ENCODE peak calls at places on chromosome 17, in seven cellular contexts. One of them, this sample, is unnamed.

GRCh38 chr17:933168-934083 is 46.1 kb downstream of the NXN start:
- DNase-seq in WERI-Rb-1: no peak
- DNase-seq in HFF-Myc: no peak
- DNase-seq in colonic mucosa: no peak
- DNase-seq in dorsolateral prefrontal cortex: no peak
- DNase-seq in uterus: peak; percentile 63
- DNase-seq in endothelial cell of umbilical vein: peak; percentile 94
- DNase-seq in this sample: no peak

GRCh38 chr17:38703742-38704644 is 1.1 kb upstream of the MLLT6 start:
- DNase-seq in WERI-Rb-1: peak; percentile 99
- DNase-seq in endothelial cell of umbilical vein: peak; percentile 21
- DNase-seq in uterus: peak; percentile 80
- DNase-seq in dorsolateral prefrontal cortex: no peak
- DNase-seq in HFF-Myc: no peak
- DNase-seq in colonic mucosa: peak; percentile 93
- DNase-seq in this sample: no peak

GRCh38 chr17:20226814-20227482 is 217.8 kb downstream of the SPECC1 start:
- DNase-seq in endothelial cell of umbilical vein: peak; percentile 77
- DNase-seq in HFF-Myc: peak; percentile 36
- DNase-seq in WERI-Rb-1: peak; percentile 84
- DNase-seq in uterus: peak; percentile 85
- DNase-seq in dorsolateral prefrontal cortex: peak; percentile 92
- DNase-seq in colonic mucosa: peak; percentile 78
- DNase-seq in this sample: no peak

GRCh38 chr17:15490634-15491261 is 23.3 kb upstream of the CDRT4 start:
- DNase-seq in WERI-Rb-1: peak; percentile 71
- DNase-seq in HFF-Myc: peak; percentile 60
- DNase-seq in dorsolateral prefrontal cortex: peak; percentile 63
- DNase-seq in colonic mucosa: peak; percentile 73
- DNase-seq in endothelial cell of umbilical vein: peak; percentile 93
- DNase-seq in uterus: peak; percentile 69
- DNase-seq in this sample: no peak

GRCh38 chr17:34620458-34620857 is 41.1 kb downstream of the TMEM132E start:
- DNase-seq in endothelial cell of umbilical vein: no peak
- DNase-seq in dorsolateral prefrontal cortex: no peak
- DNase-seq in HFF-Myc: no peak
- DNase-seq in colonic mucosa: no peak
- DNase-seq in uterus: no peak
- DNase-seq in WERI-Rb-1: no peak
- DNase-seq in this sample: no peak

GRCh38 chr17:40354191-40355122 is 10.1 kb downstream of the GJD3 start:
- DNase-seq in WERI-Rb-1: no peak
- DNase-seq in colonic mucosa: peak; percentile 17
- DNase-seq in dorsolateral prefrontal cortex: no peak
- DNase-seq in HFF-Myc: no peak
- DNase-seq in uterus: no peak
- DNase-seq in endothelial cell of umbilical vein: no peak
- DNase-seq in this sample: no peak

GRCh38 chr17:37829446-37830142 is 84.7 kb upstream of the HNF1B start:
- DNase-seq in colonic mucosa: no peak
- DNase-seq in WERI-Rb-1: no peak
- DNase-seq in uterus: no peak
- DNase-seq in dorsolateral prefrontal cortex: no peak
- DNase-seq in endothelial cell of umbilical vein: no peak
- DNase-seq in HFF-Myc: no peak
- DNase-seq in this sample: no peak

GRCh38 chr17:58060596-58061191 is 22.5 kb upstream of the DYNLL2 start:
- DNase-seq in endothelial cell of umbilical vein: peak; percentile 9
- DNase-seq in HFF-Myc: no peak
- DNase-seq in uterus: peak; percentile 56
- DNase-seq in colonic mucosa: no peak
- DNase-seq in dorsolateral prefrontal cortex: peak; percentile 71
- DNase-seq in WERI-Rb-1: no peak
- DNase-seq in this sample: no peak

GRCh38 chr17:81002409-81003361 is 11.0 kb downstream of the CHMP6 start:
- DNase-seq in dorsolateral prefrontal cortex: no peak
- DNase-seq in HFF-Myc: peak; percentile 43
- DNase-seq in uterus: peak; percentile 71
- DNase-seq in colonic mucosa: peak; percentile 94
- DNase-seq in endothelial cell of umbilical vein: peak; percentile 64
- DNase-seq in WERI-Rb-1: no peak
- DNase-seq in this sample: no peak

GRCh38 chr17:77829871-77830799 is 128.4 kb upstream of the TNRC6C start:
- DNase-seq in HFF-Myc: no peak
- DNase-seq in uterus: peak; percentile 72
- DNase-seq in endothelial cell of umbilical vein: peak; percentile 77
- DNase-seq in colonic mucosa: no peak
- DNase-seq in WERI-Rb-1: peak; percentile 54
- DNase-seq in dorsolateral prefrontal cortex: peak; percentile 68
- DNase-seq in this sample: no peak

GRCh38 chr17:48997103-48997826 is at the start of gene IGF2BP1:
- DNase-seq in HFF-Myc: no peak
- DNase-seq in endothelial cell of umbilical vein: peak; percentile 80
- DNase-seq in colonic mucosa: no peak
- DNase-seq in WERI-Rb-1: peak; percentile 94
- DNase-seq in uterus: no peak
- DNase-seq in dorsolateral prefrontal cortex: no peak
- DNase-seq in this sample: no peak

DNA sequence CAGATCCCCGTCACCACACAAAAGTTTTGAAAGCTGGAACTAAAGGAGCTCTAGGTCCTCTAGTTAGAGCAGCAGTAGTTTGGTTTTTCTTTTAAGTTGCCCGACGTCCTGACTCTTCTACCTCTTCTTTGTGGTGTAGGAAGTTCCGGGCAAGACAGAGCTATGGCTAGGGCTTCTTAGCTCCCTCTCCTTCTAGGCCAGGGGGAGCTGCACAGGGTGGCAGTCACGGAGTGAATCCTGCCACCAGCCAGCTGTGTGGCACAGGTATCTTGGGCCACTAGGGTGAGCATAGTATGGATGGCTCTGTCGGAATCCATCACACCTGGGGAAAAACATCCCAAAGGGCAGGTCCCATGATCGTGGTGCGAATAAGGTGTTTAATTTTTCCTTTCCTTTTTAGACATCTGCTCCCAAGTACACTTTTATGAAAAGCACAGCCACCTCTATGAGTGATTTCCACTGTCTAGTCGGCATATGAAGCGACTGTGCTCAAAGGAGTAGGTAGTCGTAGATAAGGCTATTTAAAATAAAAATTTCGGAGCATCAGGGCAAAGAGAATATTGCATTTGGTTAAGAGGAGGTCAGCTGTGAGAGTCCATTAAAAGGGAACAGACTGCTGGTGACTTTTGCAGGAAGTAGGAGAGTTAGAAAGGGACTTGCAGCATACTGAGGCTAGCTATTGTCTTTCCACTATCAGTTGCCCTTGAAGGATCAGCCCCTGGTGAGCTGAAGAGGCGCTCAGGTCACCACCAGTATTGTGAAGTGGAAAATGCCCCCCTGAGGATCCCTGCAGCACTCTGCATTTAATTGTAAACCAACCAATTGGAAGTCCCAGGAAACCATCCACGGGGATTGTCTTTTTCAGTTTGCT is 2.1 kb downstream of the PRKCA start:
- DNase-seq in WERI-Rb-1: no peak
- DNase-seq in endothelial cell of umbilical vein: peak; percentile 16
- DNase-seq in HFF-Myc: no peak
- DNase-seq in colonic mucosa: peak; percentile 50
- DNase-seq in dorsolateral prefrontal cortex: no peak
- DNase-seq in uterus: no peak
- DNase-seq in this sample: no peak
- TF ChIP-seq CTCF in WERI-Rb-1: no peak
- TF ChIP-seq CTCF in endothelial cell of umbilical vein: no peak
- TF ChIP-seq CTCF in HFF-Myc: no peak
- TF ChIP-seq CTCF in colonic mucosa: peak; percentile 20
- TF ChIP-seq CTCF in dorsolateral prefrontal cortex: no peak
- TF ChIP-seq CTCF in uterus: no peak
- TF ChIP-seq CTCF in this sample: no peak

GRCh38 chr17:76027159-76027839 is at the start of gene EVPL:
- DNase-seq in WERI-Rb-1: peak; percentile 84
- DNase-seq in uterus: no peak
- DNase-seq in dorsolateral prefrontal cortex: no peak
- DNase-seq in colonic mucosa: peak; percentile 94
- DNase-seq in HFF-Myc: no peak
- DNase-seq in endothelial cell of umbilical vein: no peak
- DNase-seq in this sample: no peak
- H3K4me3 ChIP-seq in WERI-Rb-1: peak within 1 kb of the TSS; percentile 23
- H3K4me3 ChIP-seq in uterus: no peak within 1 kb of the TSS
- H3K4me3 ChIP-seq in dorsolateral prefrontal cortex: no peak within 1 kb of the TSS
- H3K4me3 ChIP-seq in colonic mucosa: peak within 1 kb of the TSS; percentile 40
- H3K4me3 ChIP-seq in HFF-Myc: no peak within 1 kb of the TSS
- H3K4me3 ChIP-seq in endothelial cell of umbilical vein: no peak within 1 kb of the TSS
- H3K4me3 ChIP-seq in this sample: no peak within 1 kb of the TSS

GRCh38 chr17:7997186-7997585 is 5.2 kb upstream of the GUCY2D start:
- DNase-seq in dorsolateral prefrontal cortex: no peak
- DNase-seq in HFF-Myc: no peak
- DNase-seq in endothelial cell of umbilical vein: peak; percentile 36
- DNase-seq in WERI-Rb-1: peak; percentile 88
- DNase-seq in uterus: no peak
- DNase-seq in colonic mucosa: peak; percentile 53
- DNase-seq in this sample: no peak
- TF ChIP-seq CTCF in dorsolateral prefrontal cortex: no peak
- TF ChIP-seq CTCF in HFF-Myc: peak; percentile 37
- TF ChIP-seq CTCF in endothelial cell of umbilical vein: peak; percentile 21
- TF ChIP-seq CTCF in WERI-Rb-1: peak; percentile 55
- TF ChIP-seq CTCF in uterus: peak; percentile 20
- TF ChIP-seq CTCF in colonic mucosa: no peak
- TF ChIP-seq CTCF in this sample: peak; percentile 25

GRCh38 chr17:3893720-3894116 is 865 bp upstream of the CAMKK1 start:
- DNase-seq in endothelial cell of umbilical vein: no peak
- DNase-seq in dorsolateral prefrontal cortex: no peak
- DNase-seq in HFF-Myc: no peak
- DNase-seq in WERI-Rb-1: no peak
- DNase-seq in colonic mucosa: no peak
- DNase-seq in uterus: no peak
- DNase-seq in this sample: no peak
- H3K4me3 ChIP-seq in endothelial cell of umbilical vein: no peak overlapping the region
- H3K4me3 ChIP-seq in dorsolateral prefrontal cortex: peak overlapping the region; percentile 37
- H3K4me3 ChIP-seq in HFF-Myc: peak overlapping the region; percentile 78
- H3K4me3 ChIP-seq in WERI-Rb-1: peak overlapping the region; percentile 26
- H3K4me3 ChIP-seq in colonic mucosa: peak overlapping the region; percentile 85
- H3K4me3 ChIP-seq in uterus: peak overlapping the region; percentile 70
- H3K4me3 ChIP-seq in this sample: peak overlapping the region; percentile 68

GRCh38 chr17:18225562-18226283 is at the start of gene LLGL1:
- DNase-seq in colonic mucosa: no peak
- DNase-seq in dorsolateral prefrontal cortex: no peak
- DNase-seq in endothelial cell of umbilical vein: peak; percentile 36
- DNase-seq in WERI-Rb-1: no peak
- DNase-seq in uterus: no peak
- DNase-seq in HFF-Myc: no peak
- DNase-seq in this sample: no peak

GRCh38 chr17:18224428-18225120 is 861 bp upstream of the LLGL1 start:
- DNase-seq in dorsolateral prefrontal cortex: no peak
- DNase-seq in WERI-Rb-1: peak; percentile 58
- DNase-seq in uterus: peak; percentile 50
- DNase-seq in colonic mucosa: no peak
- DNase-seq in endothelial cell of umbilical vein: no peak
- DNase-seq in HFF-Myc: no peak
- DNase-seq in this sample: no peak

GRCh38 chr17:18226284-18226945 is 980 bp downstream of the LLGL1 start:
- DNase-seq in uterus: no peak
- DNase-seq in WERI-Rb-1: no peak
- DNase-seq in HFF-Myc: no peak
- DNase-seq in colonic mucosa: no peak
- DNase-seq in dorsolateral prefrontal cortex: no peak
- DNase-seq in endothelial cell of umbilical vein: no peak
- DNase-seq in this sample: no peak

GRCh38 chr17:18225121-18225561 is 294 bp upstream of the LLGL1 start:
- DNase-seq in WERI-Rb-1: peak; percentile 97
- DNase-seq in colonic mucosa: peak; percentile 96
- DNase-seq in endothelial cell of umbilical vein: peak; percentile 91
- DNase-seq in uterus: peak; percentile 96
- DNase-seq in dorsolateral prefrontal cortex: peak; percentile 96
- DNase-seq in HFF-Myc: peak; percentile 47
- DNase-seq in this sample: peak; percentile 53

GRCh38 chr17:18224053-18224427 is 1.4 kb upstream of the LLGL1 start:
- DNase-seq in WERI-Rb-1: no peak
- DNase-seq in endothelial cell of umbilical vein: no peak
- DNase-seq in uterus: no peak
- DNase-seq in colonic mucosa: no peak
- DNase-seq in dorsolateral prefrontal cortex: no peak
- DNase-seq in HFF-Myc: no peak
- DNase-seq in this sample: no peak
- TF ChIP-seq CTCF in WERI-Rb-1: no peak
- TF ChIP-seq CTCF in endothelial cell of umbilical vein: no peak
- TF ChIP-seq CTCF in uterus: no peak
- TF ChIP-seq CTCF in colonic mucosa: no peak
- TF ChIP-seq CTCF in dorsolateral prefrontal cortex: no peak
- TF ChIP-seq CTCF in HFF-Myc: no peak
- TF ChIP-seq CTCF in this sample: no peak

This sample was measured in GM12864.